ENCODE peak calls at places on chromosomes 2 and 18, in four cellular contexts. One of them, this sample, is unnamed.

GRCh38 chr2:212330263-212330662 is 208.3 kb downstream of the ERBB4 start:
- DNase-seq in HepG2: no peak
- DNase-seq in K562: no peak
- DNase-seq in GM12878: no peak
- DNase-seq in this sample: no peak

GRCh38 chr2:14631676-14632075 is 841 bp upstream of the LRATD1 start:
- DNase-seq in HepG2: no peak
- DNase-seq in K562: no peak
- DNase-seq in GM12878: no peak
- DNase-seq in this sample: no peak

GRCh38 chr2:74102516-74102915 is 45.2 kb downstream of the BOLA3 start:
- DNase-seq in HepG2: no peak
- DNase-seq in K562: no peak
- DNase-seq in GM12878: no peak
- DNase-seq in this sample: no peak

GRCh38 chr18:21406111-21406510 is 164.1 kb downstream of the GREB1L start:
- DNase-seq in HepG2: no peak
- DNase-seq in K562: no peak
- DNase-seq in GM12878: no peak
- DNase-seq in this sample: no peak

GRCh38 chr18:45780568-45780967 is 44.9 kb upstream of the SIGLEC15 start:
- DNase-seq in HepG2: no peak
- DNase-seq in K562: no peak
- DNase-seq in GM12878: no peak
- DNase-seq in this sample: no peak

GRCh38 chr2:67337903-67338302 is 59.2 kb upstream of the ETAA1 start:
- DNase-seq in HepG2: no peak
- DNase-seq in K562: no peak
- DNase-seq in GM12878: no peak
- DNase-seq in this sample: no peak

GRCh38 chr2:99337931-99338580 is 867 bp downstream of the EIF5B start:
- DNase-seq in HepG2: peak
- DNase-seq in K562: no peak
- DNase-seq in GM12878: no peak
- DNase-seq in this sample: no peak

GRCh38 chr2:131121464-131121863 is 16.3 kb downstream of the PLEKHB2 start:
- DNase-seq in HepG2: no peak
- DNase-seq in K562: no peak
- DNase-seq in GM12878: no peak
- DNase-seq in this sample: no peak

GRCh38 chr2:170779304-170779703 is 9.1 kb downstream of the ERICH2 start:
- DNase-seq in HepG2: no peak
- DNase-seq in K562: no peak
- DNase-seq in GM12878: no peak
- DNase-seq in this sample: no peak

GRCh38 chr2:113699048-113699447 is 57.4 kb downstream of the SLC35F5 start:
- DNase-seq in HepG2: no peak
- DNase-seq in K562: no peak
- DNase-seq in GM12878: peak
- DNase-seq in this sample: no peak

GRCh38 chr2:196287541-196287940 is 116.2 kb upstream of the STK17B start:
- DNase-seq in HepG2: no peak
- DNase-seq in K562: no peak
- DNase-seq in GM12878: no peak
- DNase-seq in this sample: no peak

GRCh38 chr2:231545105-231545902 is 15.1 kb upstream of the NMUR1 start:
- DNase-seq in HepG2: no peak
- DNase-seq in K562: peak
- DNase-seq in GM12878: peak
- DNase-seq in this sample: no peak

GRCh38 chr18:28163201-28163778 is 13.6 kb downstream of the CDH2 start:
- DNase-seq in HepG2: no peak
- DNase-seq in K562: no peak
- DNase-seq in GM12878: no peak
- DNase-seq in this sample: no peak

GRCh38 chr18:24128700-24129099 is 10.2 kb upstream of the CABYR start:
- DNase-seq in HepG2: no peak
- DNase-seq in K562: no peak
- DNase-seq in GM12878: no peak
- DNase-seq in this sample: no peak

GRCh38 chr2:167504061-167504460 is 615.8 kb downstream of the XIRP2 start:
- DNase-seq in HepG2: no peak
- DNase-seq in K562: no peak
- DNase-seq in GM12878: no peak
- DNase-seq in this sample: no peak

GRCh38 chr18:13233746-13234527 is 15.4 kb downstream of the LDLRAD4 start:
- DNase-seq in HepG2: no peak
- DNase-seq in K562: no peak
- DNase-seq in GM12878: no peak
- DNase-seq in this sample: no peak

GRCh38 chr2:47917562-47917961 is 11.3 kb upstream of the FBXO11 start:
- DNase-seq in HepG2: no peak
- DNase-seq in K562: no peak
- DNase-seq in GM12878: no peak
- DNase-seq in this sample: no peak

GRCh38 chr2:8514748-8515389 is 167.0 kb upstream of the ID2 start:
- DNase-seq in HepG2: no peak
- DNase-seq in K562: no peak
- DNase-seq in GM12878: peak
- DNase-seq in this sample: no peak

GRCh38 chr18:70322928-70323327 is 34.1 kb downstream of the SOCS6 start:
- DNase-seq in HepG2: peak
- DNase-seq in K562: no peak
- DNase-seq in GM12878: no peak
- DNase-seq in this sample: no peak

GRCh38 chr18:79139206-79139605 is 70.0 kb downstream of the ATP9B start:
- DNase-seq in HepG2: no peak
- DNase-seq in K562: no peak
- DNase-seq in GM12878: no peak
- DNase-seq in this sample: no peak

GRCh38 chr2:188314314-188315054 is 22.8 kb downstream of the GULP1 start:
- DNase-seq in HepG2: no peak
- DNase-seq in K562: no peak
- DNase-seq in GM12878: no peak
- DNase-seq in this sample: no peak

GRCh38 chr18:3995476-3996102 is 459.5 kb downstream of the DLGAP1 start:
- DNase-seq in HepG2: peak
- DNase-seq in K562: peak
- DNase-seq in GM12878: peak
- DNase-seq in this sample: peak

GRCh38 chr2:38526195-38526594 is 76.5 kb downstream of the HNRNPLL start:
- DNase-seq in HepG2: no peak
- DNase-seq in K562: no peak
- DNase-seq in GM12878: no peak
- DNase-seq in this sample: no peak

GRCh38 chr18:35580748-35581534 is 599 bp upstream of the GALNT1 start:
- DNase-seq in HepG2: peak
- DNase-seq in K562: peak
- DNase-seq in GM12878: no peak
- DNase-seq in this sample: no peak

GRCh38 chr2:135997380-135997779 is 12.0 kb upstream of the DARS1 start:
- DNase-seq in HepG2: peak
- DNase-seq in K562: no peak
- DNase-seq in GM12878: no peak
- DNase-seq in this sample: no peak

GRCh38 chr2:231425811-231426703 is 30.5 kb downstream of the B3GNT7 start:
- DNase-seq in HepG2: no peak
- DNase-seq in K562: no peak
- DNase-seq in GM12878: no peak
- DNase-seq in this sample: no peak

GRCh38 chr2:119821266-119821665 is 61.5 kb downstream of the PTPN4 start:
- DNase-seq in HepG2: no peak
- DNase-seq in K562: no peak
- DNase-seq in GM12878: no peak
- DNase-seq in this sample: no peak

GRCh38 chr2:231162036-231162345 is 36.4 kb upstream of the ARMC9 start:
- DNase-seq in HepG2: no peak
- DNase-seq in K562: no peak
- DNase-seq in GM12878: no peak
- DNase-seq in this sample: no peak

GRCh38 chr2:3679180-3679579 is 21.2 kb downstream of the ALLC start:
- DNase-seq in HepG2: no peak
- DNase-seq in K562: no peak
- DNase-seq in GM12878: no peak
- DNase-seq in this sample: no peak

GRCh38 chr18:31658670-31659573 is 25.5 kb downstream of the B4GALT6 start:
- DNase-seq in HepG2: no peak
- DNase-seq in K562: no peak
- DNase-seq in GM12878: peak
- DNase-seq in this sample: no peak

GRCh38 chr2:234679151-234679765 is 182.4 kb upstream of the ARL4C start:
- DNase-seq in HepG2: no peak
- DNase-seq in K562: no peak
- DNase-seq in GM12878: no peak
- DNase-seq in this sample: no peak

GRCh38 chr2:27647737-27648136 is 15.7 kb downstream of the SUPT7L start:
- DNase-seq in HepG2: no peak
- DNase-seq in K562: no peak
- DNase-seq in GM12878: no peak
- DNase-seq in this sample: no peak

GRCh38 chr18:57062841-57063240 is 84.0 kb upstream of the BOD1L2 start:
- DNase-seq in HepG2: no peak
- DNase-seq in K562: no peak
- DNase-seq in GM12878: no peak
- DNase-seq in this sample: no peak

GRCh38 chr2:89821455-89821945 is 1130.0 kb downstream of the RPIA start:
- DNase-seq in HepG2: no peak
- DNase-seq in K562: no peak
- DNase-seq in GM12878: no peak
- DNase-seq in this sample: no peak

GRCh38 chr2:226865273-226865672 is 29.4 kb downstream of the RHBDD1 start:
- DNase-seq in HepG2: no peak
- DNase-seq in K562: no peak
- DNase-seq in GM12878: no peak
- DNase-seq in this sample: no peak

GRCh38 chr2:226868331-226868730 is 32.5 kb downstream of the RHBDD1 start:
- DNase-seq in HepG2: no peak
- DNase-seq in K562: no peak
- DNase-seq in GM12878: no peak
- DNase-seq in this sample: no peak

GRCh38 chr2:226873051-226873620 is 37.3 kb downstream of the RHBDD1 start:
- DNase-seq in HepG2: no peak
- DNase-seq in K562: no peak
- DNase-seq in GM12878: no peak
- DNase-seq in this sample: no peak

GRCh38 chr2:226873826-226874225 is 38.0 kb downstream of the RHBDD1 start:
- DNase-seq in HepG2: no peak
- DNase-seq in K562: no peak
- DNase-seq in GM12878: no peak
- DNase-seq in this sample: no peak

GRCh38 chr2:226869371-226869770 is 33.5 kb downstream of the RHBDD1 start:
- DNase-seq in HepG2: no peak
- DNase-seq in K562: no peak
- DNase-seq in GM12878: no peak
- DNase-seq in this sample: no peak
- H3K4me2 ChIP-seq in HepG2: no peak
- H3K4me2 ChIP-seq in K562: no peak
- H3K4me2 ChIP-seq in GM12878: no peak
- H3K4me2 ChIP-seq in this sample: no peak

GRCh38 chr2:69948963-69949645 is 12.3 kb downstream of the ASPRV1 start:
- DNase-seq in HepG2: no peak
- DNase-seq in K562: no peak
- DNase-seq in GM12878: no peak
- DNase-seq in this sample: no peak
- TF ChIP-seq YY1 in HepG2: no peak
- TF ChIP-seq YY1 in K562: no peak
- TF ChIP-seq YY1 in GM12878: no peak
- TF ChIP-seq YY1 in this sample: no peak

DNA sequence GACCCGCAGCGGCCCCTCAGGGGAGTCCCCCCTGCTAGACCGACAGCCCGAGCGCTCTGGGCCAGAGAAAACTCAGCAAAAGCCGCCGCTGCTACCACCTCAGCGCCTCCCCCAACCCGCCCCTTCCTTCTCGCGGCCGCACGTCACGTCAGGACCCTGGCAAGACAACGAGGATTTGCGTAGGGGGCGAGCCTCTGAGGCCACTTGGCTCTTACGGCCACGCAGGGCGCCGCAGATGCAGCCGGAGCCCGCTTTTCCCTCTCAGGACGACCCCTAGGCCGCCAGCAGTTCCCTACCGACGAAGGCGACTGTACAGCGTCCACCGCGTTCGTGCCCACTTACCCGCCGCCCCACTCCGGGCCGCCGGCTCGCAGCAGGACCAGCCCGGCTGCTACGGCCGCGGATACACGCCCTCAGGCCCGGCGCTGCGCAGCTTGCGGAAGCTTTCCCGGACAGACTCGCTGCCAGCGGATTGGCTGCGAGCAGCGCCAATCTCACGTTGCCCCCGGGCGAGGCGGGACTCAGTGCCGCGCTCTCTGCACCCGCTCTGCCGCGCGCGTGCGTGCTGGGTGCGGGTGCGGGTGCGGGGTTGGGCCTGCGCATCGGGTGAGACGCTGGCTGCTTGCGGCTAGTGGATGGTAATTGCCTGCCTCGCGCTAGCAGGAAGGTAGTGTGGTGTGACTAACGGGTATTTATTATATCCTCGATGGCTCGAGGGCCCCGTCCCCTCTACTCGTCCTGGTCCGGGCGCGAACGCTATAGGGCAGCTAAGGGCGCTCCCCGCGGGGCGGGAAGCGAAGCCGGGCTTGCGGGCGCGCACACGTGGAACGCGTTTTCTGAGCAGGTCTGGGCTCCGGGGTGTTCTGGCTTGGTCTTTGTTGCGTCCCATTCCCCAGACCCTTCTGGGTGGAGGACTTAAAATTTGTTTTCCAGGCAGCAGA is at the start of the genes ORMDL1 and PMS1:
- DNase-seq in HepG2: peak
- DNase-seq in K562: peak
- DNase-seq in GM12878: peak
- DNase-seq in this sample: peak
- TF ChIP-seq POLR2A in HepG2: peak
- TF ChIP-seq POLR2A in K562: peak
- TF ChIP-seq POLR2A in GM12878: peak
- TF ChIP-seq POLR2A in this sample: peak

GRCh38 chr2:175007510-175007909 is 2.3 kb upstream of the CHN1 start:
- DNase-seq in HepG2: no peak
- DNase-seq in K562: no peak
- DNase-seq in GM12878: no peak
- DNase-seq in this sample: no peak
- H3K4me2 ChIP-seq in HepG2: no peak
- H3K4me2 ChIP-seq in K562: no peak
- H3K4me2 ChIP-seq in GM12878: no peak
- H3K4me2 ChIP-seq in this sample: no peak